ENCODE peak calls at places on chromosome 4, in eight cellular contexts. U, O, T, B, G, F, J and M are unnamed samples.

GRCh38 chr4:112418092-112418491 is 97.9 kb downstream of the NEUROG2 start:
- DNase-seq in U (no peak), O (no peak), T (no peak), B (peak; percentile 4), G (no peak), F (no peak), J (no peak), M (no peak)

GRCh38 chr4:101156619-101157310 is 190.6 kb downstream of the PPP3CA start:
- DNase-seq in U (no peak), O (no peak), T (no peak), B (peak; percentile 49), G (no peak), F (no peak), J (no peak), M (no peak)

GRCh38 chr4:87848622-87849351 is 16.0 kb downstream of the MEPE start:
- DNase-seq in U (peak; percentile 33), O (peak; percentile 72), T (peak; percentile 68), B (peak; percentile 63), G (peak; percentile 29), F (peak; percentile 61), J (no peak), M (peak; percentile 66)

GRCh38 chr4:115126487-115126886 is 13.1 kb upstream of the NDST4 start:
- DNase-seq in U (no peak), O (no peak), T (no peak), B (no peak), G (no peak), F (no peak), J (no peak), M (peak; percentile 70)

GRCh38 chr4:110586137-110586850 is 36.6 kb downstream of the PITX2 start:
- DNase-seq in U (no peak), O (peak; percentile 81), T (no peak), B (peak; percentile 8), G (no peak), F (peak; percentile 69), J (no peak), M (peak; percentile 83)

GRCh38 chr4:151418385-151418784 is 9.4 kb downstream of the FHIP1A start:
- DNase-seq in U (no peak), O (peak; percentile 79), T (no peak), B (no peak), G (no peak), F (peak; percentile 98), J (no peak), M (peak; percentile 91)

GRCh38 chr4:170226288-170226687 is 136.5 kb upstream of the AADAT start:
- DNase-seq in U (no peak), O (no peak), T (no peak), B (no peak), G (peak; percentile 59), F (no peak), J (no peak), M (no peak)

GRCh38 chr4:141580523-141580922 is 55.9 kb upstream of the IL15 start:
- DNase-seq in U (no peak), O (no peak), T (no peak), B (peak; percentile 41), G (no peak), F (no peak), J (no peak), M (no peak)

GRCh38 chr4:65623509-65623908 is 46.8 kb downstream of the EPHA5 start:
- DNase-seq in U (no peak), O (peak; percentile 45), T (no peak), B (no peak), G (no peak), F (peak; percentile 79), J (no peak), M (peak; percentile 83)

GRCh38 chr4:5391492-5391891 is 316.9 kb downstream of the EVC2 start:
- DNase-seq in U (no peak), O (no peak), T (no peak), B (no peak), G (no peak), F (no peak), J (no peak), M (no peak)

DNA sequence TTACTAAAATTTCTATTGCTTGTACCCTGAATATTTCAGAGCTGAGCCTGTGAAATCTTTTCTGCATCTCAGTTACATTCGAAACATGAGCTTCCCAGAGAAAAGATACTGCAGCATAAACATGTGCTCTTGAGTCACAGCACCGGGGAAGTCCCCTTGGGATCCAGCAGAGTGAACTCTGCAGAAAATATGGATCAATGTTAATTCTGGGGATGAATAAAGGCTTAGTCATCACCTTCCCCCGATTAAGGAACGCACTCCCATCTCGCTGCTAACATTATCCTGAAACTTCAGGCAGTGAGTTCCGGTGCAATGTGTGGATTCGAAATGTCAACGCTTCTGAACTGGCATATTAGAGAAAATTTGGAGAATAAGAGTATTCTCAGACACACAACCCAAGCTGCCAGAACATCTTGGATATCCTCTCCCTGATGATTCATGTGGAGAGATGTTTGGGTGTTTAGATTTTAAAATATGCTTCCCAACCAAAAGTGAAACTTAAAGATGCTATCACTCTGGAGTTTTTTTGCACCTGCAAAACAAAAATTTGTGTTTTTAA is 90.8 kb downstream of the IRF2 start:
- DNase-seq in U (no peak), O (peak; percentile 95), T (peak; percentile 73), B (no peak), G (peak; percentile 32), F (peak; percentile 98), J (no peak), M (peak; percentile 92)
- H3K4me3 ChIP-seq in U (no peak overlapping the region), O (peak overlapping the region; percentile 52), T (peak overlapping the region; percentile 32), B (peak overlapping the region; percentile 58), G (no peak overlapping the region), F (peak overlapping the region; percentile 26), J (peak overlapping the region; percentile 56), M (peak overlapping the region; percentile 35)

GRCh38 chr4:182862166-182862875 is 54.9 kb downstream of the DCTD start:
- DNase-seq in U (no peak), O (no peak), T (no peak), B (no peak), G (no peak), F (no peak), J (no peak), M (no peak)
- TF ChIP-seq CTCF in U (no peak), O (no peak), T (no peak), B (peak; percentile 4), G (no peak), F (peak; percentile 32), J (no peak), M (no peak)

DNA sequence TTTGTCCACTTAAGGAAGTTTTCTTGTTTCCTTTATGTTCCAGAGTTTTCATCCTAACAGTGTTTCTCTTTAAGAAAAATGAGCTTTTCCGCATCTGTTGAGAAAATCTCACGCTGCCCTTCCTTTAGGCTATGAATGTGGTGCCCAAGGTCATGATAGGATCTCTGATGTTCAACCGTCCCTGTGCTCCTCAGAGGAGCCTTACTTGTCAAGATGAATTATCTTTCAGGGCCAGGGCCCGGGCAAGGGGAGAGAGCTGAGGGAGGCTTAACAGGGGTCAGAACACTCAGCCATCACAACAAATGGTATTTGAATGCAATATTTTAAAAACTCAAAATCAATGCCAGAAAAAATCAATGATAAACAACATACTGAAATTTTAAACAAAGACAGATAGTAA is 6.2 kb upstream of the NELFA start:
- DNase-seq in U (no peak), O (no peak), T (no peak), B (no peak), G (no peak), F (no peak), J (no peak), M (no peak)
- H3K4me3 ChIP-seq in U (no peak overlapping the region), O (no peak overlapping the region), T (no peak overlapping the region), B (no peak overlapping the region), G (no peak overlapping the region), F (no peak overlapping the region), J (no peak overlapping the region), M (no peak overlapping the region)

DNA sequence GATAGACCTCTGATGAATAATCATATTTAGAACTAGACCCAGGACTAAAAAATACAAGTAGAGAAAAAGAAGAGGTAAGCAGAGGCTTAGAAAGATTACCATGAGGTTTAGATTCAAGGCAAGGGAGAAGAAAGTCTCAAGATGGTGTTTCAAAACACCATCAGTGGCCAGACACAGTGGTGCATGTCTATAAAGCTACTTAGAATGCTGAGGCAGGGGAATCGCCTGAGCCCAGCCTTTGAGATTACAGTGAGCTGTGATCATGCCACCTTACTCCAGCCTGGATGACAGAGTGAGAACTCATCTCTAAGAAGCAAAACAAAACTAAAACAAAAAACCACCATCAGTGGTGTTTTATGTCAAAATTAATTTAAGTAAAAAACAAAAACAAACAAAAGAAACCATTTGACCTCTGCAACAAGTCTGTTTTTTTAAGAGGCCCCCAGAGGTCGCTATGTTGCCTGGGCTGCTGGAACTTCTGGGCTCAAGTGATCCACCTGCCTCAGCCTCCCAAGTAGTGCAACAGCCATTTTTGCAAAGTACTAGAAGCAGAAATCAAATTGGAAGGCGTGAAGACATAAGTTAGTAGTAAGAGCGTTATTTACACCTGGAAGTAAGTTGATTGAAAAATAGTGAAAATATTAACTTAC is 784.3 kb downstream of the ADGRL3 start:
- DNase-seq in U (no peak), O (no peak), T (no peak), B (no peak), G (no peak), F (no peak), J (no peak), M (no peak)
- TF ChIP-seq CTCF in U (no peak), O (no peak), T (no peak), B (no peak), G (no peak), F (no peak), J (no peak), M (no peak)

DNA sequence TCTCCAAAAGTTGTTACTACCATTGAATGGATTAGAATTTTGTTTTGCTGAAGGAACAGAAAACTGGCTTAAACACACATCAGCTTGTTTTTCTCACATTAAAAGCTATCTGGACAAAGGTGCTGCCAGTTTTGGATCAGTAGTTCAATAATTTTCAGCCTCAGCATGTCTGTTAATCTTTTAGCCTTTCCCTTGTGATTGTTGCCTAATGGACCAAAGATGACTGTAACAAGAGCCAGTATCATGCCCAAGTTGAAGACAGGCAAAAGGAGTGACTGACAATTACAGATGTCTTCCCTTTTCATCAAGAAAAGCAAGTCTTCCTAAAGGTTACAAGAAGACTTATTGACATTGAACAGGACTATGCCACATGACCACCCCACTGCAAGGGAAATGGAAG is 419.7 kb downstream of the MAPK10 start:
- DNase-seq in U (no peak), O (no peak), T (no peak), B (no peak), G (no peak), F (no peak), J (no peak), M (no peak)
- H3K4me3 ChIP-seq in U (no peak overlapping the region), O (peak overlapping the region; percentile 54), T (no peak overlapping the region), B (no peak overlapping the region), G (no peak overlapping the region), F (no peak overlapping the region), J (no peak overlapping the region), M (no peak overlapping the region)

DNA sequence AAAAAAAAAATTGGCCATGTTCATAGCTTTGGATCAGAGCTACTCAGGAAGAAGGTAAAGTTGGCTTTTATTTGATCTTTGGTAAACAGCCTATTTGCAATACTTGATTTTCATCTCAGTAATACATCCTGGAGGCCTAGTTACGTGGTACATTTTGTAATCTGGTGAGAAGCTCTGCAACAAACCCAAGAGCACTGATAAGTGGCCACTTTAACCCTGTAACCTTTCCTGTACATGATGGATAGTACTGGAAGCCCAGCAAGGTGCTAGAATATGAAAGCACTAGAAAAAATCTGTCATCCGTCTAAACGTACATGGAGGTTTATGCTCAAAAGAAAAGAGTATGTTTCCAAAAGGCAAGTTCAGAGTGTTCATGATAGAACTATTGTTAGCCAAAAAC is 88.3 kb upstream of the BMP2K start:
- DNase-seq in U (no peak), O (no peak), T (no peak), B (no peak), G (no peak), F (no peak), J (no peak), M (no peak)
- TF ChIP-seq CTCF in U (no peak), O (no peak), T (no peak), B (no peak), G (no peak), F (no peak), J (no peak), M (no peak)